ENCODE peak calls at places on chromosomes 1 and 21, in nine cellular contexts. H, Z, C, I, D, G, V, N and R are unnamed samples.

GRCh38 chr1:9671377-9672140 is 20.0 kb downstream of the PIK3CD start:
- DNase-seq in H (no peak), Z (no peak), C (no peak), I (peak; percentile 38), D (no peak), G (no peak), V (no peak), N (no peak), R (no peak)

GRCh38 chr1:204580862-204581261 is 64.7 kb downstream of the MDM4 start:
- DNase-seq in H (no peak), Z (no peak), C (no peak), I (no peak), D (no peak), G (no peak), V (no peak), N (no peak), R (no peak)

GRCh38 chr1:228410015-228410414 is 3.4 kb upstream of the TRIM11 start:
- DNase-seq in H (no peak), Z (no peak), C (no peak), I (peak; percentile 66), D (no peak), G (no peak), V (no peak), N (no peak), R (no peak)

GRCh38 chr1:167789501-167789900 is 67.7 kb downstream of the MPZL1 start:
- DNase-seq in H (no peak), Z (no peak), C (no peak), I (peak; percentile 66), D (no peak), G (no peak), V (no peak), N (no peak), R (no peak)

GRCh38 chr1:108199231-108199657 is 899 bp downstream of the SLC25A24 start:
- DNase-seq in H (no peak), Z (no peak), C (no peak), I (peak; percentile 31), D (no peak), G (no peak), V (no peak), N (no peak), R (no peak)

GRCh38 chr1:230376296-230376695 is 49.8 kb downstream of the PGBD5 start:
- DNase-seq in H (no peak), Z (no peak), C (no peak), I (no peak), D (no peak), G (no peak), V (no peak), N (no peak), R (no peak)

GRCh38 chr1:44884746-44885145 is 41.7 kb upstream of the PTCH2 start:
- DNase-seq in H (no peak), Z (no peak), C (no peak), I (peak; percentile 8), D (no peak), G (no peak), V (no peak), N (no peak), R (peak; percentile 36)

GRCh38 chr1:24216254-24216653 is 29.2 kb upstream of the IFNLR1 start:
- DNase-seq in H (no peak), Z (no peak), C (peak; percentile 70), I (no peak), D (no peak), G (no peak), V (no peak), N (no peak), R (no peak)

GRCh38 chr1:203250936-203251335 is 21.5 kb upstream of the CHIT1 start:
- DNase-seq in H (no peak), Z (no peak), C (no peak), I (no peak), D (no peak), G (no peak), V (no peak), N (no peak), R (no peak)

GRCh38 chr21:21076051-21076450 is 77.8 kb downstream of the NCAM2 start:
- DNase-seq in H (no peak), Z (no peak), C (no peak), I (no peak), D (no peak), G (no peak), V (no peak), N (no peak), R (no peak)

GRCh38 chr1:78676347-78676982 is 26.8 kb downstream of the IFI44 start:
- DNase-seq in H (peak; percentile 79), Z (peak; percentile 63), C (no peak), I (peak; percentile 83), D (no peak), G (peak; percentile 25), V (peak; percentile 81), N (no peak), R (peak; percentile 20)

GRCh38 chr21:41899431-41900202 is 20.5 kb upstream of the PRDM15 start:
- DNase-seq in H (peak; percentile 64), Z (peak; percentile 41), C (no peak), I (no peak), D (peak; percentile 63), G (peak; percentile 53), V (no peak), N (no peak), R (no peak)

GRCh38 chr1:154967331-154967950 is 3.1 kb downstream of the SHC1 start:
- DNase-seq in H (no peak), Z (no peak), C (no peak), I (no peak), D (no peak), G (no peak), V (no peak), N (no peak), R (no peak)

GRCh38 chr21:45366931-45367401 is 38.0 kb upstream of the COL18A1 start:
- DNase-seq in H (no peak), Z (no peak), C (no peak), I (peak; percentile 99), D (no peak), G (no peak), V (no peak), N (no peak), R (no peak)